ENCODE peak calls at places on chromosome 2, in four cellular contexts. One of them, this sample, is unnamed.

GRCh38 chr2:239874636-239875356 is 150.3 kb downstream of the NDUFA10 start:
- DNase-seq in right cardiac atrium: no peak
- DNase-seq in hippocampal formation: no peak
- DNase-seq in transverse colon: no peak
- DNase-seq in this sample: no peak

GRCh38 chr2:158753561-158754302 is 41.4 kb upstream of the DAPL1 start:
- DNase-seq in right cardiac atrium: peak
- DNase-seq in hippocampal formation: peak
- DNase-seq in transverse colon: peak
- DNase-seq in this sample: peak

GRCh38 chr2:170354409-170354808 is 176.5 kb downstream of the MYO3B start:
- DNase-seq in right cardiac atrium: no peak
- DNase-seq in hippocampal formation: no peak
- DNase-seq in transverse colon: no peak
- DNase-seq in this sample: no peak

GRCh38 chr2:104862061-104862941 is 8.4 kb downstream of the POU3F3 start:
- DNase-seq in right cardiac atrium: peak
- DNase-seq in hippocampal formation: peak
- DNase-seq in transverse colon: no peak
- DNase-seq in this sample: no peak

GRCh38 chr2:38959464-38959863 is 69.8 kb downstream of the ARHGEF33 start:
- DNase-seq in right cardiac atrium: peak
- DNase-seq in hippocampal formation: no peak
- DNase-seq in transverse colon: no peak
- DNase-seq in this sample: no peak

GRCh38 chr2:23668756-23669304 is 258.1 kb downstream of the ATAD2B start:
- DNase-seq in right cardiac atrium: no peak
- DNase-seq in hippocampal formation: no peak
- DNase-seq in transverse colon: no peak
- DNase-seq in this sample: no peak

GRCh38 chr2:22281033-22281432 is 1103.9 kb upstream of the KLHL29 start:
- DNase-seq in right cardiac atrium: no peak
- DNase-seq in hippocampal formation: no peak
- DNase-seq in transverse colon: no peak
- DNase-seq in this sample: no peak

GRCh38 chr2:159855153-159856140 is 57.4 kb upstream of the CD302 start:
- DNase-seq in right cardiac atrium: no peak
- DNase-seq in hippocampal formation: no peak
- DNase-seq in transverse colon: no peak
- DNase-seq in this sample: peak

GRCh38 chr2:46306320-46306719 is 9.1 kb downstream of the EPAS1 start:
- DNase-seq in right cardiac atrium: no peak
- DNase-seq in hippocampal formation: no peak
- DNase-seq in transverse colon: no peak
- DNase-seq in this sample: no peak

GRCh38 chr2:162090109-162090508 is 16.1 kb upstream of the DPP4 start:
- DNase-seq in right cardiac atrium: no peak
- DNase-seq in hippocampal formation: no peak
- DNase-seq in transverse colon: no peak
- DNase-seq in this sample: no peak

GRCh38 chr2:75424936-75425619 is 135.7 kb downstream of the EVA1A start:
- DNase-seq in right cardiac atrium: no peak
- DNase-seq in hippocampal formation: no peak
- DNase-seq in transverse colon: no peak
- DNase-seq in this sample: no peak

GRCh38 chr2:143907801-143908200 is 612.1 kb downstream of the ZEB2 start:
- DNase-seq in right cardiac atrium: no peak
- DNase-seq in hippocampal formation: no peak
- DNase-seq in transverse colon: no peak
- DNase-seq in this sample: no peak

GRCh38 chr2:63488118-63488713 is 100.1 kb downstream of the WDPCP start:
- DNase-seq in right cardiac atrium: peak
- DNase-seq in hippocampal formation: peak
- DNase-seq in transverse colon: no peak
- DNase-seq in this sample: peak

GRCh38 chr2:42969231-42970150 is 177.1 kb upstream of the HAAO start:
- DNase-seq in right cardiac atrium: no peak
- DNase-seq in hippocampal formation: no peak
- DNase-seq in transverse colon: no peak
- DNase-seq in this sample: no peak

GRCh38 chr2:86243950-86244733 is 44.9 kb downstream of the MRPL35 start:
- DNase-seq in right cardiac atrium: no peak
- DNase-seq in hippocampal formation: no peak
- DNase-seq in transverse colon: no peak
- DNase-seq in this sample: no peak

GRCh38 chr2:165113414-165113813 is 90.4 kb downstream of the SCN3A start:
- DNase-seq in right cardiac atrium: no peak
- DNase-seq in hippocampal formation: no peak
- DNase-seq in transverse colon: no peak
- DNase-seq in this sample: no peak

GRCh38 chr2:8412586-8412985 is 269.3 kb upstream of the ID2 start:
- DNase-seq in right cardiac atrium: peak
- DNase-seq in hippocampal formation: peak
- DNase-seq in transverse colon: no peak
- DNase-seq in this sample: no peak

GRCh38 chr2:953975-954686 is 3.5 kb downstream of the SNTG2 start:
- DNase-seq in right cardiac atrium: no peak
- DNase-seq in hippocampal formation: no peak
- DNase-seq in transverse colon: no peak
- DNase-seq in this sample: no peak

GRCh38 chr2:232624554-232624842 is 8.9 kb upstream of the EFHD1 start:
- DNase-seq in right cardiac atrium: no peak
- DNase-seq in hippocampal formation: no peak
- DNase-seq in transverse colon: no peak
- DNase-seq in this sample: no peak

GRCh38 chr2:197152451-197153228 is 157.9 kb downstream of the ANKRD44 start:
- DNase-seq in right cardiac atrium: no peak
- DNase-seq in hippocampal formation: no peak
- DNase-seq in transverse colon: no peak
- DNase-seq in this sample: no peak

GRCh38 chr2:160006466-160006865 is 55.9 kb downstream of the PLA2R1 start:
- DNase-seq in right cardiac atrium: no peak
- DNase-seq in hippocampal formation: no peak
- DNase-seq in transverse colon: no peak
- DNase-seq in this sample: no peak

GRCh38 chr2:240819404-240820013 is 510 bp downstream of the KIF1A start:
- DNase-seq in right cardiac atrium: peak
- DNase-seq in hippocampal formation: no peak
- DNase-seq in transverse colon: no peak
- DNase-seq in this sample: no peak

GRCh38 chr2:74532222-74532621 is 2.5 kb downstream of the HTRA2 start:
- DNase-seq in right cardiac atrium: no peak
- DNase-seq in hippocampal formation: no peak
- DNase-seq in transverse colon: no peak
- DNase-seq in this sample: no peak

GRCh38 chr2:200820573-200820972 is 8.9 kb downstream of the BZW1 start:
- DNase-seq in right cardiac atrium: no peak
- DNase-seq in hippocampal formation: no peak
- DNase-seq in transverse colon: no peak
- DNase-seq in this sample: no peak

GRCh38 chr2:121220995-121221394 is 64.0 kb downstream of the TFCP2L1 start:
- DNase-seq in right cardiac atrium: no peak
- DNase-seq in hippocampal formation: no peak
- DNase-seq in transverse colon: no peak
- DNase-seq in this sample: no peak

GRCh38 chr2:28956415-28956826 is 24.7 kb upstream of the TOGARAM2 start:
- DNase-seq in right cardiac atrium: peak
- DNase-seq in hippocampal formation: peak
- DNase-seq in transverse colon: no peak
- DNase-seq in this sample: no peak

GRCh38 chr2:192195548-192196418 is 1.1 kb upstream of the TMEFF2 start:
- DNase-seq in right cardiac atrium: peak
- DNase-seq in hippocampal formation: peak
- DNase-seq in transverse colon: no peak
- DNase-seq in this sample: no peak

GRCh38 chr2:236866542-236867340 is 218.9 kb upstream of the COPS8 start:
- DNase-seq in right cardiac atrium: no peak
- DNase-seq in hippocampal formation: no peak
- DNase-seq in transverse colon: no peak
- DNase-seq in this sample: no peak

GRCh38 chr2:197982565-197982964 is 178.2 kb downstream of the PLCL1 start:
- DNase-seq in right cardiac atrium: no peak
- DNase-seq in hippocampal formation: no peak
- DNase-seq in transverse colon: no peak
- DNase-seq in this sample: no peak

GRCh38 chr2:28414583-28414982 is 21.9 kb downstream of the FOSL2 start:
- DNase-seq in right cardiac atrium: no peak
- DNase-seq in hippocampal formation: no peak
- DNase-seq in transverse colon: no peak
- DNase-seq in this sample: no peak

GRCh38 chr2:45315881-45316280 is 295.2 kb downstream of the SRBD1 start:
- DNase-seq in right cardiac atrium: no peak
- DNase-seq in hippocampal formation: no peak
- DNase-seq in transverse colon: no peak
- DNase-seq in this sample: peak

GRCh38 chr2:96116879-96117533 is 635 bp upstream of the ADRA2B start:
- DNase-seq in right cardiac atrium: peak
- DNase-seq in hippocampal formation: peak
- DNase-seq in transverse colon: peak
- DNase-seq in this sample: no peak